ENCODE peak calls at places on chromosomes 12 and 14, in nine cellular contexts. Z is activated T-helper 1 cell treated with anti-CD3 and anti-CD28 coated beads, Interleukin-2, amount 50 U/mL, for 16 hours; H is H7; X is activated CD8-positive, alpha-beta memory T cell treated with anti-CD3 and anti-CD28 coated beads, Interleukin-2, amount 50 U/mL, for 4 hours; L is fibroblast of lung; I is glutamatergic neuron; P is KG1; M is AG20443; D is stimulated activated naive CD4-positive, alpha-beta T cell. W is an unnamed sample.

GRCh38 chr14:21063479-21063878 is 5.9 kb downstream of the RNASE8 start:
- DNase-seq in M (peak), Z (no peak), L (peak), P (no peak), D (no peak), H (peak), I (no peak), X (no peak), W (no peak)

GRCh38 chr14:89317051-89317691 is 99.9 kb downstream of the FOXN3 start:
- DNase-seq in M (no peak), X (no peak), Z (no peak), P (no peak), D (no peak), L (no peak), H (no peak), I (no peak), W (no peak)

GRCh38 chr14:88271205-88271604 is 51.9 kb downstream of the KCNK10 start:
- DNase-seq in L (no peak), D (no peak), H (no peak), I (no peak), M (no peak), P (no peak), Z (no peak), X (no peak), W (no peak)

GRCh38 chr14:99884834-99885648 is 91.8 kb downstream of the EML1 start:
- DNase-seq in M (peak), H (peak), I (no peak), L (peak), X (no peak), Z (no peak), D (peak), P (peak), W (no peak)

GRCh38 chr12:88579572-88579940 is 715 bp downstream of the KITLG start:
- DNase-seq in M (peak), D (no peak), P (no peak), I (peak), H (peak), Z (no peak), L (no peak), X (no peak), W (no peak)

GRCh38 chr12:24172773-24173447 is 223.4 kb upstream of the SOX5 start:
- DNase-seq in M (no peak), L (no peak), D (no peak), H (no peak), Z (no peak), X (no peak), P (no peak), I (no peak), W (no peak)

GRCh38 chr12:113766133-113766879 is 199.8 kb downstream of the RBM19 start:
- DNase-seq in X (no peak), D (no peak), L (no peak), H (peak), P (no peak), Z (no peak), I (no peak), M (no peak), W (no peak)

GRCh38 chr12:67925077-67925476 is 64.2 kb upstream of the IFNG-AS1 start:
- DNase-seq in P (no peak), H (no peak), X (no peak), L (no peak), M (no peak), I (no peak), D (no peak), Z (no peak), W (no peak)

GRCh38 chr14:50018236-50019210 is 97.8 kb downstream of the VCPKMT start:
- DNase-seq in M (peak), Z (no peak), D (no peak), H (no peak), I (no peak), X (no peak), P (no peak), L (peak), W (no peak)

GRCh38 chr14:38261620-38262019 is 5.7 kb upstream of the CLEC14A start:
- DNase-seq in D (no peak), M (no peak), H (no peak), X (no peak), L (peak), I (no peak), P (no peak), Z (no peak), W (no peak)

GRCh38 chr14:73491256-73491976 is 683 bp downstream of the RIOX1 start:
- DNase-seq in X (peak), M (peak), Z (peak), I (peak), L (peak), H (peak), P (no peak), D (peak), W (peak)

GRCh38 chr14:101363261-101363555 is 198.1 kb upstream of the DIO3 start:
- DNase-seq in Z (no peak), L (no peak), I (no peak), X (no peak), H (no peak), P (no peak), D (no peak), M (no peak), W (no peak)

GRCh38 chr14:101061411-101062064 is 158.0 kb upstream of the RTL1 start:
- DNase-seq in H (no peak), P (no peak), D (no peak), L (no peak), I (peak), Z (no peak), X (no peak), M (no peak), W (no peak)

GRCh38 chr12:62361048-62361447 is 100.8 kb downstream of the USP15 start:
- DNase-seq in M (no peak), D (no peak), X (no peak), L (no peak), P (no peak), Z (no peak), I (no peak), H (no peak), W (no peak)

GRCh38 chr14:103539056-103539825 is 10.2 kb downstream of the TRMT61A start:
- DNase-seq in Z (no peak), I (peak), X (no peak), H (no peak), P (no peak), M (no peak), L (no peak), D (no peak), W (no peak)

GRCh38 chr12:51821423-51822260 is 26.9 kb downstream of the FIGNL2 start:
- DNase-seq in D (peak), Z (no peak), H (peak), X (peak), P (no peak), I (no peak), L (no peak), M (peak), W (peak)

W was measured in effector CD8-positive, alpha-beta T cell.